ENCODE peak calls at places on chromosomes 2 and 18, in eight cellular contexts. One of them, this sample, is unnamed.

GRCh38 chr2:54504866-54505265 is 48.7 kb downstream of the SPTBN1 start:
- DNase-seq in stimulated activated CD8-positive, alpha-beta memory T cell treated with anti-CD3 and anti-CD28 coated beads, Interleukin-7, amount 100 ng/mL, for 1 hour: no peak
- DNase-seq in ACHN: no peak
- DNase-seq in M059J: no peak
- DNase-seq in cardiac muscle cell: no peak
- DNase-seq in Ammon's horn: no peak
- DNase-seq in retinal pigment epithelial cell: no peak
- DNase-seq in 8988T: no peak
- DNase-seq in this sample: no peak

GRCh38 chr2:18898271-18898670 is 308.9 kb upstream of the NT5C1B start:
- DNase-seq in stimulated activated CD8-positive, alpha-beta memory T cell treated with anti-CD3 and anti-CD28 coated beads, Interleukin-7, amount 100 ng/mL, for 1 hour: no peak
- DNase-seq in ACHN: no peak
- DNase-seq in M059J: no peak
- DNase-seq in cardiac muscle cell: no peak
- DNase-seq in Ammon's horn: no peak
- DNase-seq in retinal pigment epithelial cell: no peak
- DNase-seq in 8988T: no peak
- DNase-seq in this sample: no peak

GRCh38 chr2:18378020-18378653 is 182.3 kb downstream of the RDH14 start:
- DNase-seq in stimulated activated CD8-positive, alpha-beta memory T cell treated with anti-CD3 and anti-CD28 coated beads, Interleukin-7, amount 100 ng/mL, for 1 hour: no peak
- DNase-seq in ACHN: peak; percentile 57
- DNase-seq in M059J: peak; percentile 50
- DNase-seq in cardiac muscle cell: peak; percentile 79
- DNase-seq in Ammon's horn: peak; percentile 60
- DNase-seq in retinal pigment epithelial cell: no peak
- DNase-seq in 8988T: no peak
- DNase-seq in this sample: no peak

GRCh38 chr2:157223624-157224205 is 33.8 kb upstream of the GALNT5 start:
- DNase-seq in stimulated activated CD8-positive, alpha-beta memory T cell treated with anti-CD3 and anti-CD28 coated beads, Interleukin-7, amount 100 ng/mL, for 1 hour: no peak
- DNase-seq in ACHN: no peak
- DNase-seq in M059J: no peak
- DNase-seq in cardiac muscle cell: no peak
- DNase-seq in Ammon's horn: peak; percentile 59
- DNase-seq in retinal pigment epithelial cell: no peak
- DNase-seq in 8988T: no peak
- DNase-seq in this sample: no peak

GRCh38 chr18:47215554-47216138 is 35.8 kb downstream of the SKOR2 start:
- DNase-seq in stimulated activated CD8-positive, alpha-beta memory T cell treated with anti-CD3 and anti-CD28 coated beads, Interleukin-7, amount 100 ng/mL, for 1 hour: no peak
- DNase-seq in ACHN: peak; percentile 52
- DNase-seq in M059J: peak; percentile 47
- DNase-seq in cardiac muscle cell: peak; percentile 61
- DNase-seq in Ammon's horn: peak; percentile 82
- DNase-seq in retinal pigment epithelial cell: peak; percentile 18
- DNase-seq in 8988T: no peak
- DNase-seq in this sample: peak; percentile 41

GRCh38 chr18:32772580-32773186 is at the start of gene KLHL14:
- DNase-seq in stimulated activated CD8-positive, alpha-beta memory T cell treated with anti-CD3 and anti-CD28 coated beads, Interleukin-7, amount 100 ng/mL, for 1 hour: no peak
- DNase-seq in ACHN: peak; percentile 61
- DNase-seq in M059J: no peak
- DNase-seq in cardiac muscle cell: no peak
- DNase-seq in Ammon's horn: no peak
- DNase-seq in retinal pigment epithelial cell: no peak
- DNase-seq in 8988T: no peak
- DNase-seq in this sample: no peak

GRCh38 chr2:126657636-126658315 is 1.8 kb downstream of the GYPC start:
- DNase-seq in stimulated activated CD8-positive, alpha-beta memory T cell treated with anti-CD3 and anti-CD28 coated beads, Interleukin-7, amount 100 ng/mL, for 1 hour: peak; percentile 40
- DNase-seq in ACHN: peak; percentile 96
- DNase-seq in M059J: peak; percentile 95
- DNase-seq in cardiac muscle cell: peak; percentile 76
- DNase-seq in Ammon's horn: peak; percentile 57
- DNase-seq in retinal pigment epithelial cell: peak; percentile 69
- DNase-seq in 8988T: peak; percentile 74
- DNase-seq in this sample: peak; percentile 98

GRCh38 chr18:9708882-9709877 is 1.1 kb downstream of the RAB31 start:
- DNase-seq in stimulated activated CD8-positive, alpha-beta memory T cell treated with anti-CD3 and anti-CD28 coated beads, Interleukin-7, amount 100 ng/mL, for 1 hour: no peak
- DNase-seq in ACHN: no peak
- DNase-seq in M059J: peak; percentile 39
- DNase-seq in cardiac muscle cell: peak; percentile 35
- DNase-seq in Ammon's horn: no peak
- DNase-seq in retinal pigment epithelial cell: no peak
- DNase-seq in 8988T: no peak
- DNase-seq in this sample: no peak

GRCh38 chr2:221635949-221636348 is 63.8 kb upstream of the EPHA4 start:
- DNase-seq in stimulated activated CD8-positive, alpha-beta memory T cell treated with anti-CD3 and anti-CD28 coated beads, Interleukin-7, amount 100 ng/mL, for 1 hour: no peak
- DNase-seq in ACHN: peak; percentile 72
- DNase-seq in M059J: peak; percentile 13
- DNase-seq in cardiac muscle cell: no peak
- DNase-seq in Ammon's horn: no peak
- DNase-seq in retinal pigment epithelial cell: no peak
- DNase-seq in 8988T: no peak
- DNase-seq in this sample: no peak

GRCh38 chr2:26884486-26884885 is 36.6 kb downstream of the DPYSL5 start:
- DNase-seq in stimulated activated CD8-positive, alpha-beta memory T cell treated with anti-CD3 and anti-CD28 coated beads, Interleukin-7, amount 100 ng/mL, for 1 hour: no peak
- DNase-seq in ACHN: no peak
- DNase-seq in M059J: no peak
- DNase-seq in cardiac muscle cell: peak; percentile 49
- DNase-seq in Ammon's horn: no peak
- DNase-seq in retinal pigment epithelial cell: peak; percentile 75
- DNase-seq in 8988T: no peak
- DNase-seq in this sample: no peak

GRCh38 chr18:22667616-22668422 is 250.1 kb upstream of the CTAGE1 start:
- DNase-seq in stimulated activated CD8-positive, alpha-beta memory T cell treated with anti-CD3 and anti-CD28 coated beads, Interleukin-7, amount 100 ng/mL, for 1 hour: no peak
- DNase-seq in ACHN: peak; percentile 3
- DNase-seq in M059J: peak; percentile 97
- DNase-seq in cardiac muscle cell: no peak
- DNase-seq in Ammon's horn: no peak
- DNase-seq in retinal pigment epithelial cell: peak; percentile 63
- DNase-seq in 8988T: no peak
- DNase-seq in this sample: no peak

GRCh38 chr2:236748801-236749200 is 179.2 kb downstream of the ACKR3 start:
- DNase-seq in stimulated activated CD8-positive, alpha-beta memory T cell treated with anti-CD3 and anti-CD28 coated beads, Interleukin-7, amount 100 ng/mL, for 1 hour: no peak
- DNase-seq in ACHN: no peak
- DNase-seq in M059J: peak; percentile 54
- DNase-seq in cardiac muscle cell: no peak
- DNase-seq in Ammon's horn: no peak
- DNase-seq in retinal pigment epithelial cell: no peak
- DNase-seq in 8988T: no peak
- DNase-seq in this sample: no peak

GRCh38 chr2:19843992-19844515 is 57.7 kb downstream of the TTC32 start:
- DNase-seq in stimulated activated CD8-positive, alpha-beta memory T cell treated with anti-CD3 and anti-CD28 coated beads, Interleukin-7, amount 100 ng/mL, for 1 hour: no peak
- DNase-seq in ACHN: no peak
- DNase-seq in M059J: no peak
- DNase-seq in cardiac muscle cell: no peak
- DNase-seq in Ammon's horn: no peak
- DNase-seq in retinal pigment epithelial cell: no peak
- DNase-seq in 8988T: no peak
- DNase-seq in this sample: no peak

GRCh38 chr2:219356834-219357233 is 24.3 kb upstream of the RESP18 start:
- DNase-seq in stimulated activated CD8-positive, alpha-beta memory T cell treated with anti-CD3 and anti-CD28 coated beads, Interleukin-7, amount 100 ng/mL, for 1 hour: no peak
- DNase-seq in ACHN: no peak
- DNase-seq in M059J: no peak
- DNase-seq in cardiac muscle cell: no peak
- DNase-seq in Ammon's horn: no peak
- DNase-seq in retinal pigment epithelial cell: no peak
- DNase-seq in 8988T: no peak
- DNase-seq in this sample: no peak

GRCh38 chr18:78776706-78777105 is 202.9 kb upstream of the SALL3 start:
- DNase-seq in stimulated activated CD8-positive, alpha-beta memory T cell treated with anti-CD3 and anti-CD28 coated beads, Interleukin-7, amount 100 ng/mL, for 1 hour: no peak
- DNase-seq in ACHN: no peak
- DNase-seq in M059J: no peak
- DNase-seq in cardiac muscle cell: no peak
- DNase-seq in Ammon's horn: no peak
- DNase-seq in retinal pigment epithelial cell: no peak
- DNase-seq in 8988T: no peak
- DNase-seq in this sample: no peak

GRCh38 chr2:86625096-86625495 is 1.4 kb upstream of the RNF103 start:
- DNase-seq in stimulated activated CD8-positive, alpha-beta memory T cell treated with anti-CD3 and anti-CD28 coated beads, Interleukin-7, amount 100 ng/mL, for 1 hour: no peak
- DNase-seq in ACHN: no peak
- DNase-seq in M059J: no peak
- DNase-seq in cardiac muscle cell: no peak
- DNase-seq in Ammon's horn: peak; percentile 82
- DNase-seq in retinal pigment epithelial cell: no peak
- DNase-seq in 8988T: no peak
- DNase-seq in this sample: no peak

GRCh38 chr2:45024600-45025291 is 15.5 kb upstream of the SIX2 start:
- DNase-seq in stimulated activated CD8-positive, alpha-beta memory T cell treated with anti-CD3 and anti-CD28 coated beads, Interleukin-7, amount 100 ng/mL, for 1 hour: no peak
- DNase-seq in ACHN: peak; percentile 93
- DNase-seq in M059J: peak; percentile 95
- DNase-seq in cardiac muscle cell: no peak
- DNase-seq in Ammon's horn: no peak
- DNase-seq in retinal pigment epithelial cell: peak; percentile 86
- DNase-seq in 8988T: no peak
- DNase-seq in this sample: peak; percentile 80

GRCh38 chr2:3634631-3635091 is 23.3 kb upstream of the ALLC start:
- DNase-seq in stimulated activated CD8-positive, alpha-beta memory T cell treated with anti-CD3 and anti-CD28 coated beads, Interleukin-7, amount 100 ng/mL, for 1 hour: no peak
- DNase-seq in ACHN: no peak
- DNase-seq in M059J: no peak
- DNase-seq in cardiac muscle cell: no peak
- DNase-seq in Ammon's horn: no peak
- DNase-seq in retinal pigment epithelial cell: no peak
- DNase-seq in 8988T: no peak
- DNase-seq in this sample: no peak

GRCh38 chr2:150376627-150377335 is 110.7 kb downstream of the RND3 start:
- DNase-seq in stimulated activated CD8-positive, alpha-beta memory T cell treated with anti-CD3 and anti-CD28 coated beads, Interleukin-7, amount 100 ng/mL, for 1 hour: no peak
- DNase-seq in ACHN: no peak
- DNase-seq in M059J: peak; percentile 42
- DNase-seq in cardiac muscle cell: peak; percentile 27
- DNase-seq in Ammon's horn: no peak
- DNase-seq in retinal pigment epithelial cell: no peak
- DNase-seq in 8988T: no peak
- DNase-seq in this sample: peak; percentile 70

GRCh38 chr2:191299009-191299408 is 53.8 kb downstream of the MYO1B start:
- DNase-seq in stimulated activated CD8-positive, alpha-beta memory T cell treated with anti-CD3 and anti-CD28 coated beads, Interleukin-7, amount 100 ng/mL, for 1 hour: no peak
- DNase-seq in ACHN: no peak
- DNase-seq in M059J: no peak
- DNase-seq in cardiac muscle cell: no peak
- DNase-seq in Ammon's horn: no peak
- DNase-seq in retinal pigment epithelial cell: no peak
- DNase-seq in 8988T: no peak
- DNase-seq in this sample: no peak

GRCh38 chr2:207516206-207516605 is 13.6 kb upstream of the CREB1 start:
- DNase-seq in stimulated activated CD8-positive, alpha-beta memory T cell treated with anti-CD3 and anti-CD28 coated beads, Interleukin-7, amount 100 ng/mL, for 1 hour: no peak
- DNase-seq in ACHN: no peak
- DNase-seq in M059J: peak; percentile 32
- DNase-seq in cardiac muscle cell: no peak
- DNase-seq in Ammon's horn: no peak
- DNase-seq in retinal pigment epithelial cell: no peak
- DNase-seq in 8988T: no peak
- DNase-seq in this sample: no peak

GRCh38 chr18:74407888-74408287 is 49.2 kb downstream of the DIPK1C start:
- DNase-seq in stimulated activated CD8-positive, alpha-beta memory T cell treated with anti-CD3 and anti-CD28 coated beads, Interleukin-7, amount 100 ng/mL, for 1 hour: no peak
- DNase-seq in ACHN: no peak
- DNase-seq in M059J: no peak
- DNase-seq in cardiac muscle cell: no peak
- DNase-seq in Ammon's horn: no peak
- DNase-seq in retinal pigment epithelial cell: no peak
- DNase-seq in 8988T: no peak
- DNase-seq in this sample: no peak

This sample was measured in fibroblast of the conjunctiva.